ENCODE peak calls at places on chromosomes 13 and 19, in five cellular contexts. J, W, N, X and L are unnamed samples.

GRCh38 chr19:18068395-18068794 is 18.3 kb downstream of the IL12RB1 start:
- DNase-seq in J (no peak), W (no peak), N (no peak), X (no peak), L (no peak)

GRCh38 chr13:108528303-108528702 is 101.1 kb upstream of the MYO16 start:
- DNase-seq in J (no peak), W (no peak), N (no peak), X (no peak), L (no peak)

GRCh38 chr13:113916330-113916815 is 52.5 kb upstream of the GAS6 start:
- DNase-seq in J (no peak), W (peak), N (peak), X (no peak), L (peak)

GRCh38 chr13:50452028-50452427 is 391.5 kb downstream of the DLEU7 start:
- DNase-seq in J (no peak), W (no peak), N (no peak), X (no peak), L (no peak)

GRCh38 chr19:18021121-18021755 is 13.3 kb downstream of the ARRDC2 start:
- DNase-seq in J (peak), W (peak), N (peak), X (no peak), L (peak)

GRCh38 chr19:40800339-40800996 is 1.5 kb downstream of the EGLN2 start:
- DNase-seq in J (peak), W (no peak), N (no peak), X (no peak), L (no peak)

GRCh38 chr13:83667606-83668005 is 214.7 kb downstream of the SLITRK1 start:
- DNase-seq in J (no peak), W (no peak), N (no peak), X (no peak), L (no peak)

GRCh38 chr13:79541426-79542049 is 60.6 kb downstream of the NDFIP2 start:
- DNase-seq in J (no peak), W (peak), N (peak), X (peak), L (peak)

GRCh38 chr13:50991624-50992610 is 82.3 kb downstream of the RNASEH2B start:
- DNase-seq in J (no peak), W (no peak), N (no peak), X (no peak), L (no peak)

GRCh38 chr19:7705387-7706187 is 3.7 kb upstream of the FCER2 start:
- DNase-seq in J (peak), W (no peak), N (no peak), X (no peak), L (no peak)

GRCh38 chr19:1465191-1466016 is 13.6 kb downstream of the C19orf25 start:
- DNase-seq in J (peak), W (peak), N (peak), X (no peak), L (no peak)

GRCh38 chr13:79491715-79492114 is 10.8 kb downstream of the NDFIP2 start:
- DNase-seq in J (no peak), W (peak), N (peak), X (no peak), L (peak)

GRCh38 chr19:632228-633067 is 889 bp downstream of the POLRMT start:
- DNase-seq in J (peak), W (peak), N (peak), X (peak), L (peak)

GRCh38 chr13:103066991-103067390 is 774 bp upstream of the SLC10A2 start:
- DNase-seq in J (no peak), W (no peak), N (no peak), X (no peak), L (no peak)

GRCh38 chr19:34960940-34961679 is 2.9 kb downstream of the ZNF792 start:
- DNase-seq in J (no peak), W (no peak), N (no peak), X (no peak), L (no peak)

GRCh38 chr19:57803594-57804325 is 11.0 kb downstream of the ZNF552 start:
- DNase-seq in J (no peak), W (peak), N (peak), X (no peak), L (peak)

GRCh38 chr13:112748947-112749346 is 59.1 kb downstream of the ATP11A start:
- DNase-seq in J (no peak), W (peak), N (no peak), X (no peak), L (peak)

GRCh38 chr19:30333291-30334065 is 38.7 kb upstream of the ZNF536 start:
- DNase-seq in J (no peak), W (no peak), N (no peak), X (no peak), L (no peak)

GRCh38 chr19:46478356-46478986 is 7.1 kb upstream of the PNMA8A start:
- DNase-seq in J (no peak), W (peak), N (peak), X (no peak), L (peak)

GRCh38 chr13:46369506-46370268 is 17.4 kb downstream of the RUBCNL start:
- DNase-seq in J (no peak), W (peak), N (peak), X (no peak), L (peak)

GRCh38 chr19:2015611-2015950 is at the start of gene BTBD2:
- DNase-seq in J (peak), W (peak), N (peak), X (no peak), L (peak)

GRCh38 chr19:43432866-43433673 is 18.4 kb downstream of the TEX101 start:
- DNase-seq in J (peak), W (peak), N (peak), X (peak), L (peak)

GRCh38 chr19:29320076-29320475 is 107.1 kb upstream of the UQCRFS1 start:
- DNase-seq in J (no peak), W (no peak), N (no peak), X (no peak), L (no peak)

GRCh38 chr19:22914646-22915045 is 82.6 kb downstream of the ZNF723 start:
- DNase-seq in J (no peak), W (no peak), N (no peak), X (no peak), L (no peak)

GRCh38 chr19:1237754-1238372 is at the start of gene CBARP:
- DNase-seq in J (no peak), W (peak), N (no peak), X (no peak), L (no peak)

GRCh38 chr19:6700586-6701316 is 19.7 kb downstream of the C3 start:
- DNase-seq in J (no peak), W (no peak), N (no peak), X (no peak), L (no peak)

GRCh38 chr19:15776991-15777787 is 10.3 kb upstream of the OR10H5 start:
- DNase-seq in J (no peak), W (no peak), N (no peak), X (no peak), L (no peak)

GRCh38 chr19:6674868-6675305 is 4.9 kb upstream of the TNFSF14 start:
- DNase-seq in J (peak), W (peak), N (peak), X (peak), L (peak)

DNA sequence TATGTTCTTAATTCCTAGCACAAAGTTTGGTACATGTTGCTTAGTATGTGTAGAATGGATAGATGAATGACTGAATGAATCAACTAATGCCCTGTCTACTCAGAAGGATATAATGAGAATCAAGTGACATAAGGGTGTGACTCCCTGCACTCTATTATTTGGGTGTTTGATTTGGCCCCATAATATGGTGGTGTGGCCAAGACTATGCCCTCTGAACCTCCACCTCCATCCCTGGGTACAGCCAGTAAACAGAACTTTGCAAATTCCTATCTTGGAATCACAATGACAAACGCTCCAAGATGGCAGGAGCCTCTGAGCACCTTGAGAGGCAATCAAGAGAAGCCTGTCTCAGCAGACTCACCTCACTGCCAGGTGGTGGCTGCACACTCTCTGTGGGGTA is 74.1 kb upstream of the SERP2 start:
- DNase-seq in J (no peak), W (no peak), N (no peak), X (no peak), L (no peak)
- H3K4me3 ChIP-seq in J (no peak), W (no peak), N (no peak), X (no peak), L (no peak)

GRCh38 chr19:53041366-53041765 is 3.2 kb upstream of the ERVV-2 start:
- DNase-seq in J (no peak), W (no peak), N (peak), X (no peak), L (no peak)

GRCh38 chr19:53034054-53034453 is 10.5 kb upstream of the ERVV-2 start:
- DNase-seq in J (no peak), W (no peak), N (no peak), X (no peak), L (no peak)

GRCh38 chr19:53034948-53035675 is 9.4 kb upstream of the ERVV-2 start:
- DNase-seq in J (no peak), W (no peak), N (no peak), X (no peak), L (no peak)

DNA sequence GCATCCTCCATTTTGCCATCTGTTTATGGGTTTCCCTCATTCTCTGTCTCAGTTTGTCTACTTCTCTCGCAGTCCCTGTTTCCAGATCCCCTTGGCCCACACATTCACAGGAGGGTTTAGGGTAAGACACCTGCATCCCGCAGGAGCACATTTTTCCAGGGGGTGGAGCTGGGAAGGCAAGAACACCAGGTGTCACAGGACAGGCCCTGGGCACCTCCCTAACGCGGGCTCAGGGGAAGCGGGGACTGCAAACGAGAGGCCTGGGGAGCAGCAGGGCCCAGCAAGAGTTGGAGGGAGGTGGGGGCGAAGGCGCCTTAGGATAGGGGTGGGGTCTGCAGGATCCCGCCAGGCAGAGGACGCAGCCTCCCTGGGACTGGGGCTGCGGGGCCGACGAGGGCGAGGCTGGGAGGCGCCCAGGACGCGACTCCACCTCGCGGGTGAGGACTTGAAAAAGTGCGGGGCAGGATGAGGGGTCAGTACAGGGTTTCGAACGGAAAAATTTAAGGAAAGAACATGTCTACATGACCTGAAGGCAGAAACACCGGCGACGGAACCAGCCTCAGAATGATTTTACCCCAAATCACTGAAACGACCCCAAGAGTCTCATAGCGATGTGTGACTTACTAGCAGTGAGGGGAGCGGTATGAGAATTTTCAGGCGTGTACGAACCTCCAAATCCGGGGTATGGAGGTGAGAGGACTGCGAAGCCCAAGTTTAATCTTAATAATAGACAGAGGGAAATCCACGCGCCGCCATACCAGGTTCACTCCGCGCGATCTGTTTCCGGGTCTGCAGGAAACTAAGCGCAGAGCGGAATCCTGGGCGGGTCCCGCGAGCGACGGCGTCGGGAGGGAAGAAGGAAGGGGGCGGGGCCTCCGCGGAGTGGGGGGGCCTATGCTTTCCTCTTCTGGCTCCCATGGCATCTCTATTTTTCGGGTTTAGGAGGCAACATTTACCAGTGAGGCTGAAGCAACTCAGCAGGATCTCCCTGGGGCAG is 7.1 kb upstream of the ERVV-2 start:
- DNase-seq in J (peak), W (peak), N (peak), X (no peak), L (peak)
- TF ChIP-seq CTCF in J (no peak), W (no peak), N (no peak), X (no peak), L (no peak)

GRCh38 chr19:3670796-3671679 is 29.2 kb downstream of the PIP5K1C start:
- DNase-seq in J (peak), W (peak), N (no peak), X (no peak), L (peak)

GRCh38 chr19:3672575-3672948 is 27.7 kb downstream of the PIP5K1C start:
- DNase-seq in J (no peak), W (no peak), N (no peak), X (no peak), L (no peak)

GRCh38 chr19:3670258-3670795 is 29.9 kb downstream of the PIP5K1C start:
- DNase-seq in J (peak), W (peak), N (no peak), X (no peak), L (peak)

GRCh38 chr19:3672993-3673392 is 27.3 kb downstream of the PIP5K1C start:
- DNase-seq in J (no peak), W (no peak), N (no peak), X (no peak), L (no peak)

DNA sequence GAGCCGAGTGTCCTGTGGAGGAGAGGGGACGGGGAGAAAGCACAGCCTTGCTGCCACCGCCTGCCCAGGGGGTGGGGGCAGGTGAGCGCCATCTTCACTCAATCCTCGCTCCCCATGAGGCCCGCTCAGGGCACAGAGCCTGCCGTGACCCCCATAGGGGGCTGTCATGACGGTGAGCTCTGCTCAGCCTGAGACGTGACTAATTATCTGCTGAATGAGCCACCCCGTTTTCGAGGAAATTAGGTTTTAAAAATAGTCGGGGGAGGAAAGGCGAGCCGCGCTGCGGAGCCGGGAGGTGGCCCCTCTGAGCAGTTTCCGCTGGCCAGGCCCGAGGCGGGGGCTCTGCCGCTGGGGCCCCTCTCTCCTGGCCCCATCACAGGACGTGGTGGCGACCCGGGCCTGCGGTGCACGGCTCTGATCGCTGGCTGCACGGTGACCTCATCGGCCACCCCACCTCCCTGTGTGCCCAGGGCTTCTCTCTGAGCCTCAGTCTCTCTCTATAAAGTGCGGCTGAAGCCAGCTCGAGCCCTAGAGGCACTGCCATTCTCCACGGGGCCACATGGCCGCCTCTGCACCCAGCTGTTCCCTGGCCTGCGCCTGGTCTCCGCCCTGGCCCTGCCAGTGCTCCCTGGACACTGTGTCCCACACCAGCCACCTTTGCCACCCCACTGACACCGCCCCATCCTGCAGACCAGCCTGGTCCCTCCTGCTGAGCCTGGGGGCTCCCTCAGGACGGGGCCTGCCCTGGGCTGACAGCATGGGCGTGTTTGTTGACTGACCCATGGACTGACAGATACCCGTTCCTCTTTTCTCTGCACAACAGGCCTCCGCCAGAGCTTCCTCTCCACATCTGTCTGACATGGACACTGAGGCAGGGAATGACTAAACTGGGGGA is 28.3 kb downstream of the PIP5K1C start:
- DNase-seq in J (no peak), W (peak), N (no peak), X (no peak), L (peak)
- H3K4me3 ChIP-seq in J (no peak), W (no peak), N (no peak), X (no peak), L (no peak)

GRCh38 chr19:13079542-13079986 is 23.1 kb downstream of the LYL1 start:
- DNase-seq in J (no peak), W (peak), N (no peak), X (no peak), L (peak)

GRCh38 chr19:13085673-13086072 is 17.0 kb downstream of the LYL1 start:
- DNase-seq in J (no peak), W (no peak), N (no peak), X (no peak), L (no peak)

GRCh38 chr19:13083008-13083404 is 19.7 kb downstream of the LYL1 start:
- DNase-seq in J (no peak), W (no peak), N (no peak), X (no peak), L (no peak)

GRCh38 chr19:13083627-13084026 is 19.0 kb downstream of the LYL1 start:
- DNase-seq in J (no peak), W (no peak), N (no peak), X (no peak), L (no peak)

DNA sequence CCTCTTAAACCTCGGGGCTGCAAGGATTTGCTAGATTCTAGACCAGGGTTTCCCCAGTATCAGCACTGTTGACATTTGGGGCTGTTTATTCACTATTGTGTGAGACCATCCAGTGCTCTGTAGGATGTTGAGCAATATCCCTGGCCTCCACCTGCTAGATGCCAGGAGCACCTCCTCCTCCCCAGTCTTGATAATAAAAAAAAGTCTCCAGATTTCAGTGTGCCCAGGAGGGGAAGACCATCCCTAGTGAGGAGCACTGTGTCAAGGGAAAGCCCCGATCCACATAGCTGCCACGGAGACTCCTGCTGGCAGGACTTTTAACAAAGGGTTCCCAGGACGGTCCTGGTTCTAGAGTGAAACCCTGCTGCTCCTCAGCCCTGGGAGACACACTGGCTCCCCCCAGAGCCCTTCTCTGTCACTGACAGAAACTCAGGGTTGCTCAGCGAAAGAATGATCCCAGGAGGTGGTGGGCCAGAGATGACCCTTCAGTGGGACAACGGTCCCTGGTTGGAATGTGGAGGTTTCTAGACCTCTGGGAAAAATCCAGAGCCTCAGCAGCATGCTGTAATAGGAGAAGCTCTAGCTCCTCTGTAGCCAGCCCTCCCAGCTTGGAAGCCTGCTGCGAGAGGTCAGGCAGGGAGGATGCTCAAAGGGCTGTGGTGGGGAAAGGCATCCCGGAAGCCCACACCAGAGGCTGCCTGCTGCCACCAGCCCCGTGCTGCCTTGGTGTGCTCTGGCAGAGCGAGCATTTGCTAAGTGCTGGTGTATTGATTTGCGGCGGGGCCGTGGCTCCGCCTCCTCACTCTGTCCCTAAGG is 20.3 kb downstream of the LYL1 start:
- DNase-seq in J (peak), W (peak), N (no peak), X (peak), L (peak)
- TF ChIP-seq CTCF in J (no peak), W (peak), N (no peak), X (peak), L (peak)